ENCODE peak calls at places on chromosomes 5 and 9, in eight cellular contexts. E is trophoblast cell, F is vagina, H is iPS DF 6.9, U is H7, W is left ventricle myocardium inferior, G is heart left ventricle, T is IMR-90. M is an unnamed sample.
A peak's percentile ranks its signal among the peaks of the same experiment; 100 is the strongest.

GRCh38 chr9:131837316-131837715 is 97.4 kb upstream of the RAPGEF1 start:
- DNase-seq in E (no peak), F (no peak), H (no peak), U (peak; percentile 90), W (no peak), G (peak; percentile 39), T (no peak), M (peak; percentile 88)

GRCh38 chr5:42570946-42571625 is 147.8 kb downstream of the GHR start:
- DNase-seq in E (no peak), F (no peak), H (no peak), U (no peak), W (no peak), G (no peak), T (peak; percentile 1), M (no peak)

GRCh38 chr5:176590035-176590729 is 19.8 kb downstream of the GPRIN1 start:
- DNase-seq in E (peak; percentile 44), F (no peak), H (no peak), U (peak; percentile 55), W (no peak), G (no peak), T (no peak), M (no peak)

GRCh38 chr9:22244141-22245011 is 202.2 kb upstream of the DMRTA1 start:
- DNase-seq in E (peak; percentile 66), F (no peak), H (no peak), U (peak; percentile 21), W (no peak), G (no peak), T (peak; percentile 63), M (peak; percentile 63)

GRCh38 chr9:135610290-135611141 is 28.8 kb downstream of the GLT6D1 start:
- DNase-seq in E (no peak), F (peak; percentile 78), H (no peak), U (no peak), W (no peak), G (no peak), T (no peak), M (no peak)

GRCh38 chr5:38465045-38465444 is 91.4 kb downstream of the LIFR start:
- DNase-seq in E (no peak), F (peak; percentile 86), H (no peak), U (no peak), W (no peak), G (no peak), T (peak; percentile 44), M (no peak)

GRCh38 chr9:131417264-131418142 is 23.6 kb downstream of the PRRC2B start:
- DNase-seq in E (peak; percentile 71), F (no peak), H (no peak), U (no peak), W (no peak), G (no peak), T (no peak), M (no peak)

GRCh38 chr9:136700309-136700708 is 12.1 kb upstream of the DIPK1B start:
- DNase-seq in E (peak; percentile 24), F (no peak), H (no peak), U (no peak), W (no peak), G (no peak), T (peak; percentile 44), M (no peak)

GRCh38 chr9:83937861-83938455 is 16.7 kb upstream of the KIF27 start:
- DNase-seq in E (peak; percentile 98), F (no peak), H (no peak), U (peak; percentile 58), W (no peak), G (no peak), T (peak; percentile 62), M (peak; percentile 27)

GRCh38 chr9:134224130-134224826 is 59.9 kb upstream of the RNU6ATAC start:
- DNase-seq in E (no peak), F (no peak), H (no peak), U (no peak), W (no peak), G (no peak), T (no peak), M (no peak)

GRCh38 chr9:127611796-127612790 is at the start of gene STXBP1:
- DNase-seq in E (peak; percentile 91), F (no peak), H (no peak), U (peak; percentile 99), W (peak; percentile 92), G (peak; percentile 93), T (peak; percentile 76), M (peak; percentile 94)

GRCh38 chr9:127606043-127606442 is 6.0 kb upstream of the STXBP1 start:
- DNase-seq in E (no peak), F (no peak), H (no peak), U (no peak), W (no peak), G (no peak), T (no peak), M (no peak)

GRCh38 chr9:127603226-127603625 is 8.9 kb upstream of the STXBP1 start:
- DNase-seq in E (no peak), F (no peak), H (no peak), U (no peak), W (no peak), G (no peak), T (no peak), M (no peak)

GRCh38 chr9:127612993-127613954 is 1.2 kb downstream of the STXBP1 start:
- DNase-seq in E (peak; percentile 66), F (no peak), H (no peak), U (peak; percentile 84), W (peak; percentile 82), G (peak; percentile 83), T (peak; percentile 57), M (peak; percentile 72)

GRCh38 chr9:127608104-127608966 is 3.7 kb upstream of the STXBP1 start:
- DNase-seq in E (peak; percentile 92), F (no peak), H (no peak), U (peak; percentile 99), W (peak; percentile 78), G (peak; percentile 81), T (peak; percentile 38), M (peak; percentile 99)
- H3K36me3 ChIP-seq in E (no peaks in the 10 kb centered on the region), F (no peaks in the 10 kb centered on the region), H (no peaks in the 10 kb centered on the region), U (no peaks in the 10 kb centered on the region), W (no peaks in the 10 kb centered on the region), G (no peaks in the 10 kb centered on the region), T (no peaks in the 10 kb centered on the region), M (no peaks in the 10 kb centered on the region)

GRCh38 chr5:77213601-77214000 is 3.1 kb downstream of the PDE8B start:
- DNase-seq in E (no peak), F (no peak), H (no peak), U (no peak), W (no peak), G (no peak), T (no peak), M (no peak)

GRCh38 chr5:77209495-77210090 is 887 bp upstream of the PDE8B start:
- DNase-seq in E (no peak), F (no peak), H (no peak), U (peak; percentile 18), W (no peak), G (no peak), T (no peak), M (no peak)

GRCh38 chr5:77210091-77211012 is at the start of gene PDE8B:
- DNase-seq in E (no peak), F (no peak), H (no peak), U (peak; percentile 81), W (no peak), G (no peak), T (no peak), M (no peak)

GRCh38 chr5:77211691-77212047 is 1.2 kb downstream of the PDE8B start:
- DNase-seq in E (no peak), F (no peak), H (no peak), U (no peak), W (no peak), G (no peak), T (no peak), M (no peak)

GRCh38 chr5:77211013-77211690 is 672 bp downstream of the PDE8B start:
- DNase-seq in E (no peak), F (no peak), H (no peak), U (peak; percentile 73), W (no peak), G (no peak), T (no peak), M (no peak)
- H3K4me3 ChIP-seq in E (peak overlapping the region; percentile 59), F (peak overlapping the region; percentile 82), H (peak overlapping the region; percentile 38), U (peak overlapping the region; percentile 36), W (peak overlapping the region; percentile 67), G (peak overlapping the region; percentile 46), T (peak overlapping the region; percentile 51), M (peak overlapping the region; percentile 52)

GRCh38 chr5:175494271-175495183 is 16.2 kb downstream of the SFXN1 start:
- DNase-seq in E (peak; percentile 68), F (no peak), H (no peak), U (no peak), W (no peak), G (no peak), T (no peak), M (no peak)
- H3K36me3 ChIP-seq in E (peaks cover 18% of the 10 kb centered on the region), F (no peaks in the 10 kb centered on the region), H (peaks cover 10% of the 10 kb centered on the region), U (peaks cover 19% of the 10 kb centered on the region), W (peaks cover 64% of the 10 kb centered on the region), G (peaks cover 82% of the 10 kb centered on the region), T (peaks cover 39% of the 10 kb centered on the region), M (peaks cover 82% of the 10 kb centered on the region)

GRCh38 chr9:72585737-72586136 is 64.3 kb downstream of the TMC1 start:
- DNase-seq in E (no peak), F (no peak), H (no peak), U (no peak), W (no peak), G (no peak), T (peak; percentile 83), M (no peak)

GRCh38 chr9:72588336-72588735 is 66.9 kb downstream of the TMC1 start:
- DNase-seq in E (no peak), F (peak; percentile 72), H (no peak), U (no peak), W (no peak), G (no peak), T (peak; percentile 29), M (no peak)

GRCh38 chr9:72583370-72583769 is 62.0 kb downstream of the TMC1 start:
- DNase-seq in E (no peak), F (no peak), H (no peak), U (no peak), W (no peak), G (no peak), T (no peak), M (no peak)

GRCh38 chr9:72589684-72590555 is 68.5 kb downstream of the TMC1 start:
- DNase-seq in E (peak; percentile 54), F (peak; percentile 13), H (no peak), U (no peak), W (no peak), G (no peak), T (peak; percentile 16), M (no peak)

GRCh38 chr9:72586388-72587160 is 65.2 kb downstream of the TMC1 start:
- DNase-seq in E (peak; percentile 48), F (peak; percentile 87), H (no peak), U (no peak), W (no peak), G (no peak), T (peak; percentile 90), M (no peak)
- H3K4me3 ChIP-seq in E (no peak overlapping the region), F (no peak overlapping the region), H (no peak overlapping the region), U (no peak overlapping the region), W (no peak overlapping the region), G (no peak overlapping the region), T (no peak overlapping the region), M (no peak overlapping the region)

DNA sequence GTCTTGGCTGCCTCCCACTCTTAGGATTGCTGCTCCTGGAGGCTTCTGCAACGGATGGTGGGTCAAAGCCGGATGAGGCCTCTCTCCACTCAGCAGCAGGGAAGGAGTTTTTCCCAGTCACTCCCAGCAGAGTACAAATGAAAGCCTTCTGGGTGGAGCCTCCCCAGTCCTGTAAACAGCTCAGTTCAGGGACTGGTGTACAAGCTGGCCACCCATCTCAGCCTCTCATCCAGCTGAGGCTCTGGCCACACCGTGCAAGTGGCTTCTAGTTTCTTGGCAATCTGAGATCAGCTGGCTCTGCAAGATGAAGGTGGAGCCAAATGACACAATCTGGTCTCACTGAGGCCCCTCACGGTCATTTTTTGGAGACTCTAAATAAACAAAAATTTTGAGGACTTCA is 10.0 kb downstream of the GPX3 start:
- DNase-seq in E (no peak), F (no peak), H (no peak), U (peak; percentile 22), W (peak; percentile 73), G (peak; percentile 41), T (no peak), M (no peak)
- H3K36me3 ChIP-seq in E (peaks cover 58% of the 10 kb centered on the region), F (no peaks in the 10 kb centered on the region), H (peaks cover 4% of the 10 kb centered on the region), U (peaks cover 7% of the 10 kb centered on the region), W (peaks cover 93% of the 10 kb centered on the region), G (peaks cover 90% of the 10 kb centered on the region), T (peaks cover 64% of the 10 kb centered on the region), M (peaks cover 31% of the 10 kb centered on the region)

M was measured in WERI-Rb-1.